ENCODE peak calls at places on chromosomes 11 and 22, in ten cellular contexts. T is glutamatergic neuron; K is cardiac fibroblast; D is neural progenitor cell; U is HL-60; V is A549; Z is activated B cell treated with CpG ODN at 0.5 μM for 24 hours; J is AG04450; Y is fibroblast of the aortic adventitia; N is CD8-positive, alpha-beta T cell. X is an unnamed sample.

GRCh38 chr22:44658371-44658953 is 43.5 kb upstream of the PRR5 start:
- DNase-seq in V (no peak), Y (peak; percentile 56), D (peak; percentile 59), N (no peak), Z (no peak), J (no peak), K (peak; percentile 93), U (no peak), T (peak; percentile 22), X (no peak)

GRCh38 chr11:74019860-74020259 is 11.0 kb upstream of the UCP3 start:
- DNase-seq in N (no peak), Z (no peak), J (no peak), Y (no peak), T (no peak), K (peak; percentile 29), D (no peak), U (no peak), V (no peak), X (no peak)

GRCh38 chr11:63986932-63987513 is 785 bp downstream of the OTUB1 start:
- DNase-seq in K (no peak), T (no peak), U (no peak), D (no peak), J (no peak), V (no peak), Z (no peak), N (no peak), Y (no peak), X (no peak)

GRCh38 chr11:115925568-115925904 is 421.3 kb upstream of the CADM1 start:
- DNase-seq in Y (no peak), N (no peak), T (no peak), J (no peak), D (no peak), V (no peak), Z (no peak), K (no peak), U (no peak), X (no peak)

GRCh38 chr22:32475428-32476010 is 908 bp downstream of the FBXO7 start:
- DNase-seq in Y (peak; percentile 69), N (no peak), Z (no peak), U (peak; percentile 29), K (peak; percentile 52), D (peak; percentile 60), V (no peak), J (no peak), T (no peak), X (peak; percentile 20)

GRCh38 chr11:61413496-61413895 is 16.3 kb downstream of the CPSF7 start:
- DNase-seq in T (no peak), K (peak; percentile 29), Z (no peak), U (no peak), Y (peak; percentile 80), N (no peak), V (no peak), D (no peak), J (no peak), X (no peak)

GRCh38 chr11:2944953-2945756 is 15.9 kb upstream of the PHLDA2 start:
- DNase-seq in V (no peak), Z (no peak), K (peak; percentile 95), Y (peak; percentile 91), J (peak; percentile 83), T (peak; percentile 86), U (no peak), D (peak; percentile 86), N (peak; percentile 56), X (peak; percentile 68)

GRCh38 chr22:47384977-47385376 is 622.5 kb downstream of the TBC1D22A start:
- DNase-seq in K (no peak), D (no peak), U (no peak), Y (no peak), T (no peak), N (no peak), Z (no peak), V (no peak), J (no peak), X (no peak)

GRCh38 chr22:39524753-39525657 is 4.6 kb downstream of the ATF4 start:
- DNase-seq in T (no peak), J (no peak), U (no peak), Y (no peak), K (no peak), Z (no peak), D (no peak), N (no peak), V (no peak), X (no peak)

GRCh38 chr11:120134931-120135228 is 3.0 kb downstream of the TRIM29 start:
- DNase-seq in T (no peak), Z (no peak), D (no peak), V (no peak), Y (no peak), J (no peak), U (no peak), K (no peak), N (no peak), X (peak; percentile 0)

GRCh38 chr11:23995891-23996290 is 501.0 kb upstream of the LUZP2 start:
- DNase-seq in N (no peak), U (no peak), T (no peak), J (peak; percentile 84), D (no peak), Y (no peak), Z (no peak), K (no peak), V (no peak), X (no peak)

GRCh38 chr11:114162719-114163123 is 103.2 kb downstream of the ZBTB16 start:
- DNase-seq in J (peak; percentile 88), Z (no peak), K (peak; percentile 100), V (peak; percentile 35), T (no peak), Y (peak; percentile 99), N (no peak), D (no peak), U (no peak), X (no peak)

DNA sequence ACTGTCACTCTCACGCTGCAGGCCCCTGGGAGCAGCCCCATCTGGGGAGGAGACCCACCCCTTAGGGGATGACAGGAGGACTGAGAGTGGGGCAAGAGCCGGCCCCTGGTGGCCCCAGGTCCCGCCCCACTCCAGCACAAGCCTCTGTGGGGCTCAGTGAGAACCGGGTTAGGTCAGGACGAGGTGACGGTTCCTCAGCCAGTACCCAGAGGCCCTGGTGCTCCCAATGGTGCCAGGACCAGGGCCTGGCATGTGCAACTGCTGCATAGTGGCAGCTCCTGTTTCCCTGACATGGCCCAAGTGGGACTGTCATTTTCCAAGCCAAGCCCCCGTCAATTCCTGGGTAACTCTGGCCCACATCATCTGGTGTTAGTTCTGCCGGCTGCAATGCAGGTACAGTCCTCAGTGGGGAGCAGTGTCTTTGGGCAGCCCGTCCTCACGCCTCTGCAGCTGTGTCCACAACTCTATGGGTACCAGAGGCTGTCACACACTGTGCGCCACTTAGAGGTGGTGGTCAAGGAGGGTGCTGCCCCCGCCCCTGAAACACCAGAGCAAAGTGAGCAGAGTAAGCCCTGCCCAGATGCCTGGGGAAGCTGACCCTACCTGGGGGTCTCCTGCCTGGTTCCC is 15.9 kb downstream of the CHID1 start:
- DNase-seq in N (no peak), Y (no peak), V (no peak), U (no peak), K (no peak), J (no peak), Z (no peak), T (no peak), D (peak; percentile 38), X (no peak)
- TF ChIP-seq CTCF in N (no peak), Y (no peak), V (no peak), U (no peak), K (peak; percentile 2), J (no peak), Z (no peak), T (peak; percentile 23), D (peak; percentile 12), X (no peak)

GRCh38 chr22:43006016-43006505 is 8.9 kb downstream of the PACSIN2 start:
- DNase-seq in D (no peak), N (no peak), U (no peak), K (no peak), J (no peak), Z (no peak), Y (no peak), V (no peak), T (no peak), X (no peak)
- TF ChIP-seq CTCF in D (no peak), N (no peak), U (no peak), K (no peak), J (no peak), Z (no peak), Y (no peak), V (no peak), T (no peak), X (no peak)

GRCh38 chr11:69801513-69802335 is 17.5 kb downstream of the FGF3 start:
- DNase-seq in Z (peak; percentile 36), J (no peak), D (peak; percentile 71), U (no peak), V (no peak), N (no peak), K (peak; percentile 8), Y (no peak), T (peak; percentile 70), X (peak; percentile 67)
- TF ChIP-seq CTCF in Z (no peak), J (peak; percentile 80), D (peak; percentile 83), U (peak; percentile 54), V (peak; percentile 52), N (peak; percentile 52), K (peak; percentile 83), Y (peak; percentile 76), T (peak; percentile 98), X (peak; percentile 94)

GRCh38 chr22:38300197-38300945 is 16.9 kb downstream of the CSNK1E start:
- DNase-seq in N (no peak), Z (no peak), K (no peak), J (no peak), U (no peak), V (no peak), Y (no peak), D (no peak), T (no peak), X (no peak)

GRCh38 chr22:38296372-38296771 is 20.9 kb downstream of the CSNK1E start:
- DNase-seq in U (no peak), Z (no peak), D (no peak), J (no peak), N (no peak), T (no peak), Y (no peak), K (no peak), V (no peak), X (no peak)

GRCh38 chr22:38299758-38300157 is 17.5 kb downstream of the CSNK1E start:
- DNase-seq in Z (no peak), V (no peak), J (no peak), U (no peak), D (no peak), T (no peak), N (no peak), Y (no peak), K (no peak), X (no peak)

GRCh38 chr22:38299001-38299651 is 18.1 kb downstream of the CSNK1E start:
- DNase-seq in Z (no peak), K (no peak), U (no peak), V (no peak), D (no peak), J (no peak), T (no peak), Y (no peak), N (no peak), X (no peak)

DNA sequence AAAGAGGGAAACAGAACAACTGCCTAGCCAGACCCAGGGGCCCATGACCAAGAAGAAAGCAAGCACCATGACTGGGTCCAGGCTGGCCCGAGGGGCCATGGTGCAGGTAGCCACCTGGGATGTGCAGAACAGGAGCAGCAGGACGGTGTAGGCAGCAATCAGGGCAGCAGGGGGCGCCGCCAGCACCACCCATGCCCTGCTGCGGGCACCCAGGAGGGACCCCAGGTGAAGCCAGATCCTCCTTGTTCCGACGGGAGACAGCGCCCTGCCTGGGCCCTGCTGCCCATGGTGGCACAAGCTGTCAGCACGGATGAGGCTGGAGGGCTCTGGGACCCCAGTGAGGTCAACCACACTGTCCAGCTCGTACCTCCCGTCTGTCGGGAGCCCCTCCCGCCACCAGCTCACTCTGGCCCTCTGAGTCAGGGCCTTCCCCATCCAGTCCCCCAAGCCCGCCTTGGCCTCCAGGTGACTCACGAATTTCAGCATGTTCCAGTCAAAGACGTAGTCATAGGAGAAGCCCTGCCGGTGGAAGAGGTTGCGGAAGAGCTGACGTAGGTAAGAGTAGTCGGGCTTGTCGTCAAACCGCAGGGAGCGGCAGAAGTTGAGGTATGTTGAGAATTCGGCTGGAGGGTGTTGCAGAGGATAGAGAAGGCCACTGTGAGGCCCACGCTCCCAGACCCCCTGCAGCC is 18.8 kb downstream of the CSNK1E start:
- DNase-seq in D (peak; percentile 34), N (peak; percentile 48), K (peak; percentile 94), J (no peak), Y (peak; percentile 90), T (no peak), U (no peak), V (no peak), Z (peak; percentile 37), X (no peak)
- TF ChIP-seq CTCF in D (peak; percentile 63), N (peak; percentile 57), K (peak; percentile 59), J (no peak), Y (peak; percentile 44), T (peak; percentile 42), U (no peak), V (peak; percentile 24), Z (peak; percentile 23), X (peak; percentile 51)